ENCODE peak calls at places on chromosomes 11 and 22, in ten cellular contexts. L is head of caudate nucleus; S is germinal center; V is HTR-8/SVneo; K is thoracic aorta; R is colonic mucosa; P is NCI-H1105 treated with DMSO at 0.1 percent for 48 hours; J is CD8-positive, alpha-beta T cell; E is T-helper 9 cell; W is T1000. O is an unnamed sample.

GRCh38 chr11:128422576-128423370 is 164.6 kb downstream of the ETS1 start:
- DNase-seq in L (no peak), W (no peak), R (no peak), J (peak; percentile 76), P (peak; percentile 54), K (no peak), S (peak; percentile 45), E (peak; percentile 81), V (no peak), O (peak; percentile 85)

GRCh38 chr11:7651140-7651551 is 22.2 kb downstream of the CYB5R2 start:
- DNase-seq in L (peak; percentile 32), S (no peak), J (no peak), W (no peak), R (no peak), P (no peak), V (no peak), K (no peak), E (no peak), O (no peak)

GRCh38 chr11:74325649-74326645 is 14.5 kb upstream of the P4HA3 start:
- DNase-seq in K (peak; percentile 75), W (no peak), J (no peak), V (no peak), R (peak; percentile 66), L (peak; percentile 71), P (peak; percentile 31), E (no peak), S (no peak), O (no peak)

GRCh38 chr11:44780940-44781631 is 54.3 kb downstream of the TSPAN18 start:
- DNase-seq in R (no peak), E (no peak), J (no peak), L (no peak), P (no peak), K (no peak), S (no peak), W (no peak), V (no peak), O (no peak)

GRCh38 chr11:7603031-7603781 is 70.1 kb downstream of the CYB5R2 start:
- DNase-seq in P (no peak), J (no peak), R (no peak), L (no peak), W (no peak), V (no peak), S (no peak), E (no peak), K (no peak), O (no peak)

GRCh38 chr11:92714111-92714510 is 255.3 kb upstream of the MTNR1B start:
- DNase-seq in P (no peak), S (no peak), V (no peak), E (no peak), L (no peak), J (no peak), K (no peak), W (no peak), R (no peak), O (no peak)

GRCh38 chr11:69908511-69909220 is 89.5 kb upstream of the FGF3 start:
- DNase-seq in J (no peak), P (no peak), R (no peak), V (no peak), K (no peak), S (no peak), E (no peak), W (no peak), L (no peak), O (no peak)

GRCh38 chr11:73384871-73385692 is 8.9 kb downstream of the RELT start:
- DNase-seq in E (no peak), V (no peak), J (no peak), S (peak; percentile 90), L (peak; percentile 54), P (no peak), W (no peak), K (no peak), R (peak; percentile 50), O (no peak)

GRCh38 chr22:22840778-22841177 is 46.8 kb upstream of the IGLL5 start:
- DNase-seq in V (no peak), R (no peak), S (peak; percentile 25), L (no peak), W (no peak), E (no peak), J (no peak), P (no peak), K (no peak), O (no peak)

GRCh38 chr11:61460986-61461385 is 31.1 kb downstream of the SDHAF2 start:
- DNase-seq in W (no peak), V (no peak), S (no peak), R (no peak), L (no peak), E (no peak), J (no peak), P (no peak), K (no peak), O (no peak)

GRCh38 chr11:61482513-61482912 is 26.0 kb upstream of the LRRC10B start:
- DNase-seq in K (no peak), R (no peak), J (no peak), S (peak; percentile 43), W (no peak), P (no peak), V (no peak), L (no peak), E (no peak), O (no peak)

GRCh38 chr11:64893194-64894069 is 15.0 kb upstream of the EHD1 start:
- DNase-seq in P (no peak), L (no peak), W (no peak), E (no peak), S (no peak), V (no peak), K (no peak), J (no peak), R (peak; percentile 95), O (no peak)

GRCh38 chr11:2830886-2831285 is 54.7 kb downstream of the CDKN1C start:
- DNase-seq in S (no peak), E (no peak), V (no peak), R (no peak), W (no peak), J (no peak), L (no peak), P (no peak), K (no peak), O (no peak)

GRCh38 chr22:46561435-46561905 is 24.1 kb upstream of the CELSR1 start:
- DNase-seq in J (no peak), S (peak; percentile 42), P (no peak), V (no peak), W (no peak), R (no peak), K (no peak), E (no peak), L (peak; percentile 81), O (no peak)

GRCh38 chr11:96309643-96310017 is 33.4 kb downstream of the MAML2 start:
- DNase-seq in L (no peak), W (no peak), J (no peak), V (no peak), E (no peak), K (no peak), P (no peak), S (no peak), R (no peak), O (no peak)

GRCh38 chr11:3126207-3126865 is 38.8 kb downstream of the OSBPL5 start:
- DNase-seq in P (no peak), J (no peak), E (no peak), L (no peak), W (no peak), K (no peak), S (no peak), R (peak; percentile 94), V (no peak), O (no peak)